ENCODE peak calls at places on chromosomes 5 and 9, in ten cellular contexts. J is body of pancreas, S is esophagus squamous epithelium, M is psoas muscle, U is mesenchymal stem cell, T is heart left ventricle, V is upper lobe of left lung, B is HCT116, D is breast epithelium, Z is prostate gland. F is an unnamed sample. For H3K9me3, the result is how much of the 10 kb centered on the place peaks cover.

GRCh38 chr9:85016389-85016997 is 347.0 kb downstream of the NTRK2 start:
- DNase-seq in J (peak), S (no peak), M (no peak), U (no peak), T (no peak), V (no peak), B (no peak), D (no peak), Z (no peak), F (no peak)

GRCh38 chr5:38104497-38105230 is 153.7 kb upstream of the EGFLAM start:
- DNase-seq in J (peak), S (no peak), M (no peak), U (peak), T (no peak), V (no peak), B (no peak), D (no peak), Z (no peak), F (no peak)

GRCh38 chr5:141941779-141942178 is 16.2 kb downstream of the PCDH12 start:
- DNase-seq in J (no peak), S (no peak), M (no peak), U (no peak), T (no peak), V (no peak), B (no peak), D (no peak), Z (no peak), F (no peak)

GRCh38 chr5:143820451-143820850 is 8.5 kb downstream of the HMHB1 start:
- DNase-seq in J (no peak), S (no peak), M (no peak), U (no peak), T (no peak), V (no peak), B (no peak), D (no peak), Z (no peak), F (no peak)

GRCh38 chr5:107542428-107542827 is 128.3 kb downstream of the EFNA5 start:
- DNase-seq in J (peak), S (no peak), M (peak), U (peak), T (peak), V (peak), B (peak), D (peak), Z (peak), F (no peak)

GRCh38 chr5:123476696-123477095 is 35.3 kb upstream of the CSNK1G3 start:
- DNase-seq in J (no peak), S (no peak), M (no peak), U (no peak), T (no peak), V (no peak), B (no peak), D (no peak), Z (no peak), F (no peak)

GRCh38 chr9:86983260-86984255 is 36.3 kb upstream of the GAS1 start:
- DNase-seq in J (peak), S (no peak), M (peak), U (no peak), T (no peak), V (no peak), B (no peak), D (no peak), Z (peak), F (peak)

GRCh38 chr5:151709109-151709735 is 22.5 kb upstream of the SPARC start:
- DNase-seq in J (no peak), S (no peak), M (no peak), U (no peak), T (no peak), V (no peak), B (no peak), D (no peak), Z (no peak), F (no peak)

GRCh38 chr5:131545856-131546255 is 89.2 kb downstream of the RAPGEF6 start:
- DNase-seq in J (no peak), S (no peak), M (no peak), U (peak), T (no peak), V (no peak), B (no peak), D (no peak), Z (no peak), F (no peak)

GRCh38 chr9:3912817-3913216 is 387.0 kb upstream of the RFX3 start:
- DNase-seq in J (no peak), S (no peak), M (no peak), U (peak), T (no peak), V (no peak), B (no peak), D (no peak), Z (no peak), F (no peak)

GRCh38 chr9:69604568-69605219 is 67.5 kb downstream of the APBA1 start:
- DNase-seq in J (no peak), S (no peak), M (no peak), U (no peak), T (no peak), V (no peak), B (no peak), D (no peak), Z (no peak), F (no peak)

GRCh38 chr9:133603165-133603927 is 5.8 kb downstream of the FAM163B start:
- DNase-seq in J (no peak), S (no peak), M (no peak), U (no peak), T (no peak), V (no peak), B (no peak), D (no peak), Z (no peak), F (no peak)

GRCh38 chr9:88932766-88933165 is 58.5 kb upstream of the S1PR3 start:
- DNase-seq in J (no peak), S (no peak), M (no peak), U (no peak), T (no peak), V (no peak), B (no peak), D (peak), Z (no peak), F (no peak)

GRCh38 chr5:161895510-161895909 is 47.6 kb downstream of the GABRA1 start:
- DNase-seq in J (no peak), S (no peak), M (no peak), U (no peak), T (no peak), V (no peak), B (no peak), D (no peak), Z (no peak), F (no peak)

GRCh38 chr5:174410716-174411512 is 313.5 kb upstream of the MSX2 start:
- DNase-seq in J (no peak), S (no peak), M (no peak), U (no peak), T (no peak), V (no peak), B (no peak), D (no peak), Z (no peak), F (no peak)

GRCh38 chr9:131661954-131662621 is 77.8 kb downstream of the RAPGEF1 start:
- DNase-seq in J (no peak), S (no peak), M (no peak), U (no peak), T (no peak), V (no peak), B (no peak), D (no peak), Z (no peak), F (no peak)

GRCh38 chr5:169100735-169101075 is 200.2 kb downstream of the SLIT3 start:
- DNase-seq in J (no peak), S (no peak), M (no peak), U (peak), T (no peak), V (no peak), B (no peak), D (peak), Z (peak), F (no peak)

GRCh38 chr9:3271581-3271980 is 254.2 kb downstream of the RFX3 start:
- DNase-seq in J (no peak), S (no peak), M (no peak), U (no peak), T (no peak), V (no peak), B (no peak), D (no peak), Z (no peak), F (no peak)

GRCh38 chr9:21778300-21778699 is 24.1 kb upstream of the MTAP start:
- DNase-seq in J (no peak), S (no peak), M (no peak), U (no peak), T (no peak), V (no peak), B (no peak), D (no peak), Z (no peak), F (no peak)

GRCh38 chr9:93305497-93306020 is 121.6 kb downstream of the WNK2 start:
- DNase-seq in J (peak), S (no peak), M (peak), U (no peak), T (peak), V (peak), B (no peak), D (peak), Z (peak), F (no peak)

GRCh38 chr9:109010676-109011655 is 2.3 kb downstream of the CTNNAL1 start:
- DNase-seq in J (no peak), S (no peak), M (no peak), U (peak), T (no peak), V (peak), B (peak), D (no peak), Z (no peak), F (peak)

GRCh38 chr5:10442581-10442980 is 902 bp downstream of the ROPN1L start:
- DNase-seq in J (no peak), S (no peak), M (no peak), U (peak), T (no peak), V (no peak), B (no peak), D (no peak), Z (no peak), F (no peak)

GRCh38 chr5:96187309-96188027 is 225.8 kb upstream of the ELL2 start:
- DNase-seq in J (no peak), S (no peak), M (no peak), U (peak), T (no peak), V (no peak), B (no peak), D (no peak), Z (no peak), F (no peak)

GRCh38 chr5:173303878-173304590 is 24.2 kb downstream of the STC2 start:
- DNase-seq in J (no peak), S (no peak), M (no peak), U (peak), T (no peak), V (no peak), B (no peak), D (no peak), Z (no peak), F (no peak)

GRCh38 chr5:37532976-37533740 is 154.0 kb downstream of the WDR70 start:
- DNase-seq in J (no peak), S (no peak), M (no peak), U (no peak), T (no peak), V (no peak), B (peak), D (no peak), Z (no peak), F (no peak)

GRCh38 chr9:16029796-16030363 is 477.0 kb downstream of the CCDC171 start:
- DNase-seq in J (no peak), S (no peak), M (no peak), U (no peak), T (no peak), V (no peak), B (no peak), D (no peak), Z (no peak), F (no peak)

GRCh38 chr9:23683476-23684095 is 142.5 kb downstream of the ELAVL2 start:
- DNase-seq in J (no peak), S (no peak), M (no peak), U (peak), T (no peak), V (no peak), B (no peak), D (no peak), Z (no peak), F (no peak)

GRCh38 chr5:164562271-164562856 is 1056.9 kb downstream of the MAT2B start:
- DNase-seq in J (no peak), S (no peak), M (no peak), U (peak), T (no peak), V (no peak), B (no peak), D (no peak), Z (no peak), F (no peak)

GRCh38 chr5:88140396-88140862 is 128.2 kb downstream of the TMEM161B start:
- DNase-seq in J (no peak), S (no peak), M (no peak), U (peak), T (peak), V (peak), B (no peak), D (peak), Z (peak), F (no peak)

GRCh38 chr9:127714916-127715442 is 484 bp downstream of the PTRH1 start:
- DNase-seq in J (no peak), S (no peak), M (no peak), U (peak), T (no peak), V (peak), B (no peak), D (no peak), Z (no peak), F (no peak)

GRCh38 chr5:111735829-111736228 is 21.2 kb downstream of the NREP start:
- DNase-seq in J (peak), S (no peak), M (peak), U (peak), T (peak), V (no peak), B (no peak), D (no peak), Z (no peak), F (peak)

GRCh38 chr9:69811329-69811989 is 9.2 kb upstream of the CFAP95 start:
- DNase-seq in J (no peak), S (no peak), M (no peak), U (no peak), T (no peak), V (no peak), B (no peak), D (no peak), Z (no peak), F (no peak)

GRCh38 chr5:34553544-34553943 is 102.6 kb upstream of the RAI14 start:
- DNase-seq in J (no peak), S (no peak), M (no peak), U (no peak), T (no peak), V (no peak), B (no peak), D (no peak), Z (no peak), F (no peak)
- H3K27ac ChIP-seq in J (no peak), S (no peak), M (no peak), U (no peak), T (no peak), V (no peak), B (no peak), D (no peak), Z (no peak), F (no peak)

GRCh38 chr5:67197536-67197935 is 937 bp upstream of the CD180 start:
- DNase-seq in J (no peak), S (no peak), M (no peak), U (no peak), T (no peak), V (no peak), B (no peak), D (no peak), Z (no peak), F (no peak)

GRCh38 chr5:67194169-67194568 is 2.4 kb downstream of the CD180 start:
- DNase-seq in J (no peak), S (no peak), M (no peak), U (no peak), T (no peak), V (peak), B (no peak), D (no peak), Z (no peak), F (no peak)

GRCh38 chr5:67193479-67193878 is 3.1 kb downstream of the CD180 start:
- DNase-seq in J (no peak), S (no peak), M (no peak), U (no peak), T (no peak), V (no peak), B (no peak), D (no peak), Z (no peak), F (no peak)

GRCh38 chr5:67196537-67197059 is at the start of gene CD180:
- DNase-seq in J (peak), S (no peak), M (no peak), U (no peak), T (peak), V (no peak), B (no peak), D (peak), Z (no peak), F (no peak)

GRCh38 chr5:67195406-67196275 is 958 bp downstream of the CD180 start:
- DNase-seq in J (no peak), S (no peak), M (no peak), U (no peak), T (no peak), V (no peak), B (no peak), D (no peak), Z (no peak), F (no peak)
- H3K4me3 ChIP-seq in J (no peak), S (no peak), M (no peak), U (no peak), T (peak), V (no peak), B (no peak), D (no peak), Z (no peak), F (no peak)

GRCh38 chr9:14535161-14535930 is 157.9 kb downstream of the ZDHHC21 start:
- DNase-seq in J (no peak), S (no peak), M (no peak), U (no peak), T (peak), V (no peak), B (no peak), D (no peak), Z (no peak), F (no peak)
- H3K9me3 ChIP-seq in J (under half), S (under half), M (under half), U (under half), T (under half), V (under half), B (under half), D (under half), Z (under half), F (under half)

GRCh38 chr5:67053229-67053628 is 143.4 kb downstream of the CD180 start:
- DNase-seq in J (no peak), S (no peak), M (no peak), U (no peak), T (no peak), V (no peak), B (no peak), D (no peak), Z (no peak), F (no peak)
- H3K27ac ChIP-seq in J (no peak), S (no peak), M (no peak), U (no peak), T (no peak), V (no peak), B (no peak), D (no peak), Z (no peak), F (no peak)